ENCODE peak calls at places on chromosomes 16 and 17, in nine cellular contexts. C is A549; P is activated T-helper 1 cell treated with anti-CD3 and anti-CD28 coated beads, Interleukin-2, amount 50 U/mL, for 16 hours; M is hypothalamus; E is stimulated activated CD8-positive, alpha-beta memory T cell treated with anti-CD3 and anti-CD28 coated beads, Interleukin-4, amount 100 ng/mL, for 48 hours; D is activated CD8-positive, alpha-beta memory T cell treated with anti-CD3 and anti-CD28 coated beads for 48 hours; K is MM.1S; Y is stimulated activated CD4-positive, alpha-beta T cell treated with anti-CD3 and anti-CD28 coated beads, Interleukin-4, amount 100 ng/mL, for 4 hours; L is stimulated activated naive CD8-positive, alpha-beta T cell treated with anti-CD3 and anti-CD28 coated beads, Interleukin-15, amount 100 ng/mL, for 72 hours. B is an unnamed sample.

GRCh38 chr16:89111263-89111662 is 17.6 kb downstream of the ACSF3 start:
- DNase-seq in P (no peak), C (no peak), D (no peak), E (no peak), K (no peak), L (no peak), Y (no peak), M (no peak), B (no peak)

GRCh38 chr17:81309140-81309858 is 14.2 kb upstream of the SLC38A10 start:
- DNase-seq in M (peak), K (peak), L (peak), C (peak), E (peak), D (peak), P (no peak), Y (no peak), B (peak)

GRCh38 chr17:5941258-5941657 is 128.9 kb upstream of the WSCD1 start:
- DNase-seq in C (no peak), Y (no peak), D (no peak), E (no peak), M (no peak), K (no peak), L (no peak), P (no peak), B (no peak)

GRCh38 chr16:86768999-86769398 is 190.7 kb downstream of the FOXL1 start:
- DNase-seq in K (no peak), P (no peak), L (no peak), M (no peak), E (no peak), Y (no peak), D (no peak), C (no peak), B (no peak)

GRCh38 chr17:36498155-36498554 is 11.7 kb downstream of the ZNHIT3 start:
- DNase-seq in P (no peak), D (no peak), C (no peak), Y (no peak), K (no peak), L (no peak), E (no peak), M (no peak), B (no peak)

GRCh38 chr17:4073983-4074830 is 68.6 kb downstream of the ZZEF1 start:
- DNase-seq in Y (no peak), D (no peak), L (no peak), M (no peak), P (no peak), C (no peak), K (peak), E (no peak), B (no peak)

GRCh38 chr16:84768061-84768797 is 51.6 kb upstream of the CRISPLD2 start:
- DNase-seq in E (no peak), Y (no peak), L (no peak), M (no peak), D (no peak), C (no peak), P (no peak), K (no peak), B (no peak)

GRCh38 chr17:7977805-7978204 is 24.6 kb upstream of the GUCY2D start:
- DNase-seq in D (no peak), E (no peak), M (no peak), L (no peak), Y (no peak), C (no peak), P (no peak), K (no peak), B (no peak)

GRCh38 chr17:75776399-75777242 is 8.0 kb upstream of the UNK start:
- DNase-seq in C (no peak), E (peak), L (peak), P (no peak), K (no peak), D (no peak), Y (no peak), M (no peak), B (no peak)

GRCh38 chr17:27206447-27206846 is 87.5 kb upstream of the WSB1 start:
- DNase-seq in Y (no peak), K (no peak), E (peak), M (no peak), P (no peak), C (no peak), D (no peak), L (no peak), B (peak)

GRCh38 chr17:36849871-36850348 is 87.4 kb upstream of the LHX1 start:
- DNase-seq in D (peak), L (peak), C (peak), P (peak), K (no peak), Y (peak), M (no peak), E (peak), B (peak)

GRCh38 chr16:57723170-57723569 is 12.4 kb upstream of the KATNB1 start:
- DNase-seq in P (no peak), K (no peak), Y (no peak), C (no peak), E (no peak), D (no peak), M (no peak), L (no peak), B (peak)

GRCh38 chr17:81810476-81810875 is 6.5 kb downstream of the GCGR start:
- DNase-seq in P (no peak), C (no peak), M (no peak), D (no peak), K (no peak), Y (no peak), L (no peak), E (no peak), B (no peak)

GRCh38 chr17:81543339-81543675 is 8.8 kb downstream of the FAAP100 start:
- DNase-seq in D (no peak), M (no peak), K (no peak), C (no peak), L (no peak), E (no peak), P (no peak), Y (no peak), B (no peak)